ENCODE peak calls at places on chromosomes 12 and 14, in four cellular contexts. One of them, this sample, is unnamed.

GRCh38 chr14:103141117-103141796 is 18.0 kb downstream of the TNFAIP2 start:
- DNase-seq in CD8-positive, alpha-beta T cell: no peak
- DNase-seq in NT2/D1: no peak
- DNase-seq in neuronal stem cell: no peak
- DNase-seq in this sample: no peak

GRCh38 chr14:76699901-76700590 is 61.2 kb upstream of the VASH1 start:
- DNase-seq in CD8-positive, alpha-beta T cell: no peak
- DNase-seq in NT2/D1: no peak
- DNase-seq in neuronal stem cell: no peak
- DNase-seq in this sample: peak; percentile 62

GRCh38 chr14:57274551-57274950 is 5.8 kb downstream of the AP5M1 start:
- DNase-seq in CD8-positive, alpha-beta T cell: no peak
- DNase-seq in NT2/D1: no peak
- DNase-seq in neuronal stem cell: no peak
- DNase-seq in this sample: no peak

GRCh38 chr14:22974530-22975313 is 7.6 kb downstream of the AJUBA start:
- DNase-seq in CD8-positive, alpha-beta T cell: no peak
- DNase-seq in NT2/D1: no peak
- DNase-seq in neuronal stem cell: no peak
- DNase-seq in this sample: no peak

GRCh38 chr12:67803450-67804034 is 155.0 kb downstream of the DYRK2 start:
- DNase-seq in CD8-positive, alpha-beta T cell: no peak
- DNase-seq in NT2/D1: no peak
- DNase-seq in neuronal stem cell: no peak
- DNase-seq in this sample: no peak

GRCh38 chr14:97177016-97177415 is 379.8 kb downstream of the VRK1 start:
- DNase-seq in CD8-positive, alpha-beta T cell: no peak
- DNase-seq in NT2/D1: no peak
- DNase-seq in neuronal stem cell: no peak
- DNase-seq in this sample: no peak

GRCh38 chr14:75176142-75176820 is at the start of gene TMED10:
- DNase-seq in CD8-positive, alpha-beta T cell: peak; percentile 90
- DNase-seq in NT2/D1: peak; percentile 78
- DNase-seq in neuronal stem cell: peak; percentile 91
- DNase-seq in this sample: peak; percentile 93

GRCh38 chr12:67035121-67035520 is 234.0 kb upstream of the CAND1 start:
- DNase-seq in CD8-positive, alpha-beta T cell: no peak
- DNase-seq in NT2/D1: no peak
- DNase-seq in neuronal stem cell: peak; percentile 30
- DNase-seq in this sample: no peak

GRCh38 chr12:3046441-3047200 is 30.6 kb upstream of the TSPAN9 start:
- DNase-seq in CD8-positive, alpha-beta T cell: no peak
- DNase-seq in NT2/D1: no peak
- DNase-seq in neuronal stem cell: no peak
- DNase-seq in this sample: peak; percentile 73

GRCh38 chr14:80387563-80387981 is 176.3 kb upstream of the DIO2 start:
- DNase-seq in CD8-positive, alpha-beta T cell: no peak
- DNase-seq in NT2/D1: no peak
- DNase-seq in neuronal stem cell: no peak
- DNase-seq in this sample: no peak

GRCh38 chr14:89422181-89422951 is 5.3 kb upstream of the FOXN3 start:
- DNase-seq in CD8-positive, alpha-beta T cell: no peak
- DNase-seq in NT2/D1: no peak
- DNase-seq in neuronal stem cell: no peak
- DNase-seq in this sample: no peak

GRCh38 chr14:88168498-88169165 is 154.4 kb downstream of the KCNK10 start:
- DNase-seq in CD8-positive, alpha-beta T cell: peak; percentile 37
- DNase-seq in NT2/D1: peak; percentile 38
- DNase-seq in neuronal stem cell: no peak
- DNase-seq in this sample: peak; percentile 63

GRCh38 chr12:19288161-19288560 is 151.1 kb upstream of the AEBP2 start:
- DNase-seq in CD8-positive, alpha-beta T cell: no peak
- DNase-seq in NT2/D1: no peak
- DNase-seq in neuronal stem cell: no peak
- DNase-seq in this sample: no peak

GRCh38 chr12:93377252-93377542 is 528 bp upstream of the NUDT4 start:
- DNase-seq in CD8-positive, alpha-beta T cell: no peak
- DNase-seq in NT2/D1: no peak
- DNase-seq in neuronal stem cell: no peak
- DNase-seq in this sample: no peak

GRCh38 chr14:61399365-61399764 is 78.0 kb downstream of the PRKCH start:
- DNase-seq in CD8-positive, alpha-beta T cell: no peak
- DNase-seq in NT2/D1: no peak
- DNase-seq in neuronal stem cell: no peak
- DNase-seq in this sample: no peak

GRCh38 chr14:88790501-88791251 is 2.1 kb downstream of the EML5 start:
- DNase-seq in CD8-positive, alpha-beta T cell: no peak
- DNase-seq in NT2/D1: no peak
- DNase-seq in neuronal stem cell: no peak
- DNase-seq in this sample: no peak

GRCh38 chr12:62730649-62731377 is 204.1 kb downstream of the PPM1H start:
- DNase-seq in CD8-positive, alpha-beta T cell: no peak
- DNase-seq in NT2/D1: no peak
- DNase-seq in neuronal stem cell: no peak
- DNase-seq in this sample: no peak

GRCh38 chr12:57340104-57340503 is 89.1 kb upstream of the STAC3 start:
- DNase-seq in CD8-positive, alpha-beta T cell: no peak
- DNase-seq in NT2/D1: no peak
- DNase-seq in neuronal stem cell: no peak
- DNase-seq in this sample: peak; percentile 76

GRCh38 chr12:103901518-103902173 is 28.6 kb upstream of the HSP90B1 start:
- DNase-seq in CD8-positive, alpha-beta T cell: peak; percentile 27
- DNase-seq in NT2/D1: no peak
- DNase-seq in neuronal stem cell: no peak
- DNase-seq in this sample: no peak

GRCh38 chr14:103884854-103885253 is 37.5 kb upstream of the PPP1R13B start:
- DNase-seq in CD8-positive, alpha-beta T cell: no peak
- DNase-seq in NT2/D1: no peak
- DNase-seq in neuronal stem cell: no peak
- DNase-seq in this sample: no peak

GRCh38 chr12:105887131-105887530 is 251.6 kb downstream of the NUAK1 start:
- DNase-seq in CD8-positive, alpha-beta T cell: no peak
- DNase-seq in NT2/D1: no peak
- DNase-seq in neuronal stem cell: no peak
- DNase-seq in this sample: no peak

GRCh38 chr12:125081427-125081826 is 16.2 kb downstream of the AACS start:
- DNase-seq in CD8-positive, alpha-beta T cell: no peak
- DNase-seq in NT2/D1: no peak
- DNase-seq in neuronal stem cell: no peak
- DNase-seq in this sample: no peak

GRCh38 chr14:80608563-80608962 is 333.0 kb downstream of the CEP128 start:
- DNase-seq in CD8-positive, alpha-beta T cell: no peak
- DNase-seq in NT2/D1: no peak
- DNase-seq in neuronal stem cell: no peak
- DNase-seq in this sample: no peak

GRCh38 chr12:95336387-95337067 is 118.9 kb downstream of the VEZT start:
- DNase-seq in CD8-positive, alpha-beta T cell: no peak
- DNase-seq in NT2/D1: peak; percentile 89
- DNase-seq in neuronal stem cell: peak; percentile 77
- DNase-seq in this sample: peak; percentile 77

GRCh38 chr14:96688629-96689028 is 108.6 kb upstream of the VRK1 start:
- DNase-seq in CD8-positive, alpha-beta T cell: no peak
- DNase-seq in NT2/D1: no peak
- DNase-seq in neuronal stem cell: no peak
- DNase-seq in this sample: no peak

GRCh38 chr14:75833326-75834020 is 148.3 kb downstream of the TGFB3 start:
- DNase-seq in CD8-positive, alpha-beta T cell: no peak
- DNase-seq in NT2/D1: no peak
- DNase-seq in neuronal stem cell: no peak
- DNase-seq in this sample: no peak

GRCh38 chr14:62614117-62614516 is 431.1 kb downstream of the KCNH5 start:
- DNase-seq in CD8-positive, alpha-beta T cell: no peak
- DNase-seq in NT2/D1: no peak
- DNase-seq in neuronal stem cell: no peak
- DNase-seq in this sample: no peak

GRCh38 chr12:4383304-4383865 is 3.9 kb upstream of the FGF23 start:
- DNase-seq in CD8-positive, alpha-beta T cell: no peak
- DNase-seq in NT2/D1: peak; percentile 94
- DNase-seq in neuronal stem cell: peak; percentile 20
- DNase-seq in this sample: no peak

GRCh38 chr12:12645485-12645884 is 33.8 kb downstream of the CREBL2 start:
- DNase-seq in CD8-positive, alpha-beta T cell: peak; percentile 9
- DNase-seq in NT2/D1: peak; percentile 56
- DNase-seq in neuronal stem cell: no peak
- DNase-seq in this sample: no peak

GRCh38 chr12:111582133-111582747 is 16.9 kb downstream of the ATXN2 start:
- DNase-seq in CD8-positive, alpha-beta T cell: no peak
- DNase-seq in NT2/D1: no peak
- DNase-seq in neuronal stem cell: no peak
- DNase-seq in this sample: no peak

GRCh38 chr14:99266181-99267178 is 5.5 kb downstream of the BCL11B start:
- DNase-seq in CD8-positive, alpha-beta T cell: peak; percentile 87
- DNase-seq in NT2/D1: no peak
- DNase-seq in neuronal stem cell: no peak
- DNase-seq in this sample: peak; percentile 73
- H3K27me3 ChIP-seq in CD8-positive, alpha-beta T cell: no peaks in the 10 kb centered on the region
- H3K27me3 ChIP-seq in NT2/D1: peaks cover 50% of the 10 kb centered on the region
- H3K27me3 ChIP-seq in neuronal stem cell: peaks cover 43% of the 10 kb centered on the region
- H3K27me3 ChIP-seq in this sample: peaks cover 18% of the 10 kb centered on the region

GRCh38 chr12:123963829-123964228 is 8.8 kb downstream of the CCDC92 start:
- DNase-seq in CD8-positive, alpha-beta T cell: no peak
- DNase-seq in NT2/D1: no peak
- DNase-seq in neuronal stem cell: no peak
- DNase-seq in this sample: no peak
- H3K27me3 ChIP-seq in CD8-positive, alpha-beta T cell: no peaks in the 10 kb centered on the region
- H3K27me3 ChIP-seq in NT2/D1: peaks cover 100% of the 10 kb centered on the region
- H3K27me3 ChIP-seq in neuronal stem cell: no peaks in the 10 kb centered on the region
- H3K27me3 ChIP-seq in this sample: no peaks in the 10 kb centered on the region

DNA sequence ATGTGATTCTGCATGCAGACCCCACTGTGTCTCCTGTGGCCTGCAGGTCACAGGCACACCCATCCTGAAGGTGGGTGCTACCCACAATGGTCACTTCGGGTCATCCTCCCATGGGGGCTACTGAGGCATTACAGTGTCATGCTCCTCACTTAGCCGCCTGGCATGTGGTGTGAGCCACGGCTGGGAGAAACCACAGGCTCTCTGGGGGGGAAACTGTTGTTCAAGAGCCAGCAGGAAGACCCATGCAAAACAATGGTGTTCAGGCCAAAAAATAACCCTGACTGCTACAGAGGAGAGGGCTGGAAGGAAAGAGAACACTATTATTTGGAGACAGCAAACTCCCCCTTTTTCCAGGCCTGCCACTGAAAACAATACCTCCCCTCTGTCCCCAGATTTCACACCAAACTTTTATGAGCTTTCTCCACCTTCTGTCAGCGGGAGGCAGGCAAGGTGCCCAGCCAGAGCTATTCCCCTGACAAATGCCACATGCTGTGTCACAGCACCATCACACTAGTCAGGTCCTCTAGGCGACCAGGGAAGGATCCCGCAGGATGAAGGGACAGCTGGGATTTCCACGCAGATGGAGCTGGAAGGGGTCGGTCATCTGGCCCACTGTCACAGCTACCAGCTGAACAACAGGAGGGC is 83.7 kb downstream of the CHGA start:
- DNase-seq in CD8-positive, alpha-beta T cell: no peak
- DNase-seq in NT2/D1: no peak
- DNase-seq in neuronal stem cell: no peak
- DNase-seq in this sample: no peak
- H3K27me3 ChIP-seq in CD8-positive, alpha-beta T cell: no peaks in the 10 kb centered on the region
- H3K27me3 ChIP-seq in NT2/D1: no peaks in the 10 kb centered on the region
- H3K27me3 ChIP-seq in neuronal stem cell: no peaks in the 10 kb centered on the region
- H3K27me3 ChIP-seq in this sample: no peaks in the 10 kb centered on the region

DNA sequence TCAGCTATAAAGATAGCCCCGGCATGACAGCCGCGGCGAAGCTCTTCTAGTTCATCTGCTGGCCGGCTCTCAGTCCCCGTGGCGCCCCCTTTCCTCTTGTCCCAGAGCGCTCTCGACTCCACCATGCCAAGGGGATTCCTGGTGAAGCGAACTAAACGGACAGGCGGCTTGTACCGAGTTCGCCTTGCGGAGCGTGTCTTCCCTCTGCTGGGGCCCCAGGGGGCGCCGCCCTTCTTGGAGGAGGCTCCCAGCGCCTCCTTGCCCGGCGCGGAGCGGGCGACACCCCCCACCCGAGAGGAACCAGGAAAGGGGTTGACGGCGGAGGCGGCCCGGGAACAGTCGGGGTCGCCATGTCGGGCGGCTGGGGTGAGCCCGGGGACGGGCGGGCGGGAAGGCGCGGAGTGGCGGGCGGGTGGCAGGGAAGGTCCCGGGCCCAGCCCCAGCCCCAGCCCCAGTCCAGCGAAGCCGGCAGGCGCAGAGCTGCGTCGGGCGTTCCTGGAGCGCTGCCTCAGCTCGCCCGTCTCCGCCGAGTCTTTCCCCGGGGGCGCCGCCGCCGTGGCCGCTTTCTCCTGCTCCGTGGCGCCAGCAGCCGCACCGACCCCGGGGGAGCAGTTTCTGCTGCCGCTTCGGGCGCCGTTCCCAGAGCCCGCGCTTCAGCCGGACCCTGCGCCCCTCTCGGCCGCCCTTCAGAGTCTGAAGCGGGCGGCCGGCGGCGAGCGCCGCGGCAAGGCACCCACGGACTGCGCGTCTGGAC is at the start of gene INSM2:
- DNase-seq in CD8-positive, alpha-beta T cell: no peak
- DNase-seq in NT2/D1: no peak
- DNase-seq in neuronal stem cell: peak; percentile 42
- DNase-seq in this sample: no peak
- H3K27me3 ChIP-seq in CD8-positive, alpha-beta T cell: peaks cover 35% of the 10 kb centered on the region
- H3K27me3 ChIP-seq in NT2/D1: peaks cover 82% of the 10 kb centered on the region
- H3K27me3 ChIP-seq in neuronal stem cell: peaks cover 44% of the 10 kb centered on the region
- H3K27me3 ChIP-seq in this sample: peaks cover 23% of the 10 kb centered on the region